ENCODE peak calls at places on chromosomes 2 and 18, in five cellular contexts. One of them, this sample, is unnamed.

GRCh38 chr2:289362-290089 is 1.6 kb upstream of the ALKAL2 start:
- DNase-seq in left ventricle myocardium inferior: no peak
- DNase-seq in gastrocnemius medialis: no peak
- DNase-seq in IMR-90: peak; percentile 11
- DNase-seq in cardiac muscle cell: peak; percentile 25
- DNase-seq in this sample: no peak

GRCh38 chr18:60838677-60839076 is 466.1 kb upstream of the MC4R start:
- DNase-seq in left ventricle myocardium inferior: no peak
- DNase-seq in gastrocnemius medialis: no peak
- DNase-seq in IMR-90: no peak
- DNase-seq in cardiac muscle cell: no peak
- DNase-seq in this sample: no peak

GRCh38 chr2:241168366-241168765 is 18.1 kb downstream of the PPP1R7 start:
- DNase-seq in left ventricle myocardium inferior: no peak
- DNase-seq in gastrocnemius medialis: no peak
- DNase-seq in IMR-90: no peak
- DNase-seq in cardiac muscle cell: no peak
- DNase-seq in this sample: no peak

GRCh38 chr18:7476386-7476785 is 90.7 kb upstream of the PTPRM start:
- DNase-seq in left ventricle myocardium inferior: no peak
- DNase-seq in gastrocnemius medialis: no peak
- DNase-seq in IMR-90: no peak
- DNase-seq in cardiac muscle cell: no peak
- DNase-seq in this sample: no peak

GRCh38 chr18:47458483-47458882 is 207.0 kb upstream of the SKOR2 start:
- DNase-seq in left ventricle myocardium inferior: no peak
- DNase-seq in gastrocnemius medialis: no peak
- DNase-seq in IMR-90: no peak
- DNase-seq in cardiac muscle cell: no peak
- DNase-seq in this sample: no peak

GRCh38 chr2:57959380-57959779 is 87.2 kb upstream of the VRK2 start:
- DNase-seq in left ventricle myocardium inferior: no peak
- DNase-seq in gastrocnemius medialis: no peak
- DNase-seq in IMR-90: no peak
- DNase-seq in cardiac muscle cell: no peak
- DNase-seq in this sample: no peak

GRCh38 chr2:213306320-213306942 is 22.2 kb downstream of the SPAG16 start:
- DNase-seq in left ventricle myocardium inferior: peak; percentile 22
- DNase-seq in gastrocnemius medialis: no peak
- DNase-seq in IMR-90: peak; percentile 65
- DNase-seq in cardiac muscle cell: no peak
- DNase-seq in this sample: peak; percentile 60

GRCh38 chr2:165675551-165675968 is 118.5 kb downstream of the GALNT3 start:
- DNase-seq in left ventricle myocardium inferior: no peak
- DNase-seq in gastrocnemius medialis: no peak
- DNase-seq in IMR-90: no peak
- DNase-seq in cardiac muscle cell: no peak
- DNase-seq in this sample: peak; percentile 2

DNA sequence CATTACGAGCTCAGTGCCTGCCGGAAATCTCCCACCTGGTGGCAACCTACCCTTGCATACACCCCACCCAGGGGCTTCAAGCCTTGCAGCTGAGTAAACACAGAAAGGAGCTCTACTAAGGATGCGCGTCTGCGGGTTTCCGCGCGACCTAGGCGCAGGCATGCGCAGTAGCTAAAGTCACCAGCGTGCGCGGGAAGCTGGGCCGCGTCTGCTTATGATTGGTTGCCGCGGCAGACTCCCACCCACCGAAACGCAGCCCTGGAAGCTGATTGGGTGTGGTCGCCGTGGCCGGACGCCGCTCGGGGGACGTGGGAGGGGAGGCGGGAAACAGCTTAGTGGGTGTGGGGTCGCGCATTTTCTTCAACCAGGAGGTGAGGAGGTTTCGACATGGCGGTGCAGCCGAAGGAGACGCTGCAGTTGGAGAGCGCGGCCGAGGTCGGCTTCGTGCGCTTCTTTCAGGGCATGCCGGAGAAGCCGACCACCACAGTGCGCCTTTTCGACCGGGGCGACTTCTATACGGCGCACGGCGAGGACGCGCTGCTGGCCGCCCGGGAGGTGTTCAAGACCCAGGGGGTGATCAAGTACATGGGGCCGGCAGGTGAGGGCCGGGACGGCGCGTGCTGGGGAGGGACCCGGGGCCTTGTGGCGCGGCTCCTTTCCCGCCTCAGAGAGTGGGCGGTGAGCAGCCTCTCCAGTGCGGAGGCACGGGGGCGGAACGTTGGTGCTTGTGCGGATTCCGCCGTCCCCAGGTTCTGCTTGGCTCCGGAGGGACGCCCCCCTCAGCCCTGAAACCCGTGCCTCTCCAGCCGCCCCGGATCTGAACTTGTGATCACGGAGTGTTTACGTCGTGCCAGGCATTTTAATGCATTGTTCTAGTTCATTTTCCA is at the start of gene MSH2:
- DNase-seq in left ventricle myocardium inferior: peak; percentile 92
- DNase-seq in gastrocnemius medialis: peak; percentile 82
- DNase-seq in IMR-90: peak; percentile 89
- DNase-seq in cardiac muscle cell: peak; percentile 95
- DNase-seq in this sample: peak; percentile 88
- TF ChIP-seq CTCF in left ventricle myocardium inferior: no peak
- TF ChIP-seq CTCF in gastrocnemius medialis: no peak
- TF ChIP-seq CTCF in IMR-90: no peak
- TF ChIP-seq CTCF in cardiac muscle cell: no peak
- TF ChIP-seq CTCF in this sample: no peak

GRCh38 chr2:222300725-222301295 is 2.0 kb upstream of the PAX3 start:
- DNase-seq in left ventricle myocardium inferior: no peak
- DNase-seq in gastrocnemius medialis: no peak
- DNase-seq in IMR-90: no peak
- DNase-seq in cardiac muscle cell: peak; percentile 52
- DNase-seq in this sample: no peak

GRCh38 chr2:222301296-222301997 is 2.6 kb upstream of the PAX3 start:
- DNase-seq in left ventricle myocardium inferior: no peak
- DNase-seq in gastrocnemius medialis: no peak
- DNase-seq in IMR-90: no peak
- DNase-seq in cardiac muscle cell: no peak
- DNase-seq in this sample: no peak

GRCh38 chr2:222303045-222303827 is 4.4 kb upstream of the PAX3 start:
- DNase-seq in left ventricle myocardium inferior: no peak
- DNase-seq in gastrocnemius medialis: no peak
- DNase-seq in IMR-90: no peak
- DNase-seq in cardiac muscle cell: no peak
- DNase-seq in this sample: no peak

GRCh38 chr2:222303828-222304736 is 5.3 kb upstream of the PAX3 start:
- DNase-seq in left ventricle myocardium inferior: no peak
- DNase-seq in gastrocnemius medialis: no peak
- DNase-seq in IMR-90: no peak
- DNase-seq in cardiac muscle cell: no peak
- DNase-seq in this sample: no peak

DNA sequence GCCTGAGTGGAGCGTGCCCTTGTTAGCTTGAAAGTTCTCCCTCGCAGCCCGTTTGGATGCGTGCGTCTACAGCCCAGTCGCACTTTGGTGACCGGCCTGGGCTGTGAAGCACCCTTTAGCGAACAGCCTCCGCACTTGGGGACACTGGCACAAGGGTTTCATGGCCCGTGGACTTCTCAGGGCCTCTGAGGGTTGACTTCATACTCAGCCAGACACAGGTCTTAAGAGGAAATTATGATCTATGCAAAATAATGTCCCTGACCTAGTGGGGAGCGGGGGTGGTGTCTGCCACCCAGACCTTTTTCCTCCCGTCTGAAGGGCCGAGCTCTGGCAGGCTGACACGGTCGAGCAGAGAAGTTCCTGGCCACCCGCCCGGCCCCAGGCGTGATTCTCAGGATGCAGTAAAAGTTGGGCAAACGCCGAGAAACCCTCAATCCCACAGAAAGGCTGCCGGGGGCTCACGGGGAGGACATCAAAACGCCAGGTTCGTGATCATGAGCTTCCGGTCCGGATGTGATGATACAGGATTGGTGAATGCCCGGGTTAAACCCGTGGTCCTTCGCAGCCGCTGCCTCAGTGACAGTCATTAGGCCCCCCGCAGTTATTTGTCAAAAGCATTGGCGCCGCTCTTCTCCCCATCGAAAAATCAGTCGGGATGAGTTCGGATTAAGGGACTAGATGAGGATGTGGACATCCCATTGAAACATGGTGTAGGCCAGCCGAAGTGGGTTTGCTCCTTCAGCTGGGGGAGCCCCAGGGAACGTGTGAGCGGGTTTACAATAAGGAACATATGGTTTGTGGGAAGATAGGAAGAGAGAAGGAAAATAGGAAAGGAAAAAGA is 3.6 kb upstream of the PAX3 start:
- DNase-seq in left ventricle myocardium inferior: no peak
- DNase-seq in gastrocnemius medialis: no peak
- DNase-seq in IMR-90: no peak
- DNase-seq in cardiac muscle cell: no peak
- DNase-seq in this sample: no peak
- H3K27me3 ChIP-seq in left ventricle myocardium inferior: peaks cover 100% of the 10 kb centered on the region
- H3K27me3 ChIP-seq in gastrocnemius medialis: peaks cover 100% of the 10 kb centered on the region
- H3K27me3 ChIP-seq in IMR-90: peaks cover 100% of the 10 kb centered on the region
- H3K27me3 ChIP-seq in cardiac muscle cell: peaks cover 100% of the 10 kb centered on the region
- H3K27me3 ChIP-seq in this sample: peaks cover 92% of the 10 kb centered on the region

GRCh38 chr2:50674876-50675275 is 357.1 kb downstream of the NRXN1 start:
- DNase-seq in left ventricle myocardium inferior: no peak
- DNase-seq in gastrocnemius medialis: no peak
- DNase-seq in IMR-90: no peak
- DNase-seq in cardiac muscle cell: no peak
- DNase-seq in this sample: no peak
- TF ChIP-seq CTCF in left ventricle myocardium inferior: no peak
- TF ChIP-seq CTCF in gastrocnemius medialis: no peak
- TF ChIP-seq CTCF in IMR-90: no peak
- TF ChIP-seq CTCF in cardiac muscle cell: no peak
- TF ChIP-seq CTCF in this sample: peak; percentile 29

GRCh38 chr2:1431886-1432400 is 18.7 kb downstream of the TPO start:
- DNase-seq in left ventricle myocardium inferior: no peak
- DNase-seq in gastrocnemius medialis: no peak
- DNase-seq in IMR-90: no peak
- DNase-seq in cardiac muscle cell: no peak
- DNase-seq in this sample: no peak
- H3K27me3 ChIP-seq in left ventricle myocardium inferior: peaks cover 4% of the 10 kb centered on the region
- H3K27me3 ChIP-seq in gastrocnemius medialis: no peaks in the 10 kb centered on the region
- H3K27me3 ChIP-seq in IMR-90: no peaks in the 10 kb centered on the region
- H3K27me3 ChIP-seq in cardiac muscle cell: no peaks in the 10 kb centered on the region
- H3K27me3 ChIP-seq in this sample: no peaks in the 10 kb centered on the region